ENCODE peak calls at places on chromosomes 4 and X, in five cellular contexts. O is CD4-positive, alpha-beta T cell; T is stimulated activated naive CD8-positive, alpha-beta T cell treated with anti-CD3 and anti-CD28 coated beads, Interleukin-15, amount 100 ng/mL, for 72 hours; P is HCT116; Q is activated CD4-positive, alpha-beta T cell treated with anti-CD3 and anti-CD28 coated beads for 36 hours. C is an unnamed sample.

GRCh38 chrX:109036624-109037023 is 300.3 kb upstream of the IRS4 start:
- ATAC-seq in T (no peak), O (no peak), P (no peak), Q (no peak), C (no peak)

GRCh38 chrX:154731203-154731602 is 19.7 kb downstream of the GAB3 start:
- ATAC-seq in O (no peak), Q (no peak), P (no peak), T (peak), C (no peak)

GRCh38 chr4:45172636-45173035 is 446.3 kb upstream of the GNPDA2 start:
- ATAC-seq in O (no peak), Q (no peak), P (no peak), T (no peak), C (no peak)

GRCh38 chr4:53562409-53562808 is 28.9 kb downstream of the LNX1 start:
- ATAC-seq in T (no peak), Q (no peak), P (no peak), O (no peak), C (no peak)

GRCh38 chr4:110128092-110128989 is 70.1 kb downstream of the ELOVL6 start:
- ATAC-seq in O (no peak), T (no peak), Q (peak), P (no peak), C (no peak)

GRCh38 chr4:93748943-93749342 is 79.6 kb upstream of the ATOH1 start:
- ATAC-seq in Q (no peak), T (no peak), O (no peak), P (no peak), C (no peak)

GRCh38 chr4:16693040-16693506 is 205.4 kb downstream of the LDB2 start:
- ATAC-seq in T (no peak), P (no peak), O (no peak), Q (no peak), C (no peak)

GRCh38 chr4:143411527-143412480 is 75.1 kb downstream of the GAB1 start:
- ATAC-seq in O (no peak), P (no peak), Q (no peak), T (no peak), C (no peak)

GRCh38 chrX:129737921-129738320 is 858 bp upstream of the XPNPEP2 start:
- ATAC-seq in T (peak), O (no peak), P (no peak), Q (peak), C (no peak)

GRCh38 chr4:85393201-85393600 is 81.7 kb upstream of the ARHGAP24 start:
- ATAC-seq in T (no peak), O (no peak), P (no peak), Q (no peak), C (no peak)

GRCh38 chr4:150283689-150284088 is 205.4 kb downstream of the DCLK2 start:
- ATAC-seq in O (no peak), T (peak), Q (peak), P (no peak), C (no peak)

GRCh38 chrX:96564595-96564994 is 120.0 kb upstream of the DIAPH2 start:
- ATAC-seq in O (no peak), Q (no peak), P (no peak), T (no peak), C (no peak)

GRCh38 chr4:101103381-101104142 is 243.8 kb downstream of the PPP3CA start:
- ATAC-seq in T (peak), O (no peak), Q (peak), P (peak), C (peak)

GRCh38 chrX:102154218-102154860 is 1.4 kb downstream of the BEX5 start:
- ATAC-seq in T (peak), O (peak), Q (no peak), P (no peak), C (no peak)

C was measured in activated CD4-positive, CD25-positive, alpha-beta regulatory T cell treated with anti-CD3 and anti-CD28 coated beads, Interleukin-2, amount 50 U/mL, for 24 hours.